ENCODE peak calls at places on chromosomes 12 and 14, in four cellular contexts. D is fibroblast of pulmonary artery, E is foreskin fibroblast, V is neuronal stem cell. U is an unnamed sample.

GRCh38 chr14:38197001-38197760 is 10.5 kb upstream of the SSTR1 start:
- DNase-seq in D (peak; percentile 29), E (peak; percentile 33), V (no peak), U (no peak)

GRCh38 chr14:90717916-90718315 is 98.3 kb downstream of the TTC7B start:
- DNase-seq in D (no peak), E (peak; percentile 54), V (no peak), U (no peak)

GRCh38 chr14:71449316-71450055 is 482.7 kb upstream of the RGS6 start:
- DNase-seq in D (no peak), E (no peak), V (no peak), U (no peak)

GRCh38 chr12:50087995-50088394 is 2.9 kb downstream of the SMARCD1 start:
- DNase-seq in D (peak; percentile 82), E (peak; percentile 85), V (no peak), U (no peak)

GRCh38 chr12:3597526-3598210 is 106.7 kb downstream of the PRMT8 start:
- DNase-seq in D (no peak), E (no peak), V (no peak), U (no peak)

GRCh38 chr12:117836999-117837736 is 131.6 kb downstream of the KSR2 start:
- DNase-seq in D (peak; percentile 75), E (peak; percentile 87), V (peak; percentile 88), U (peak; percentile 58)

GRCh38 chr12:46389130-46389616 is 16.6 kb upstream of the SLC38A2 start:
- DNase-seq in D (peak; percentile 97), E (peak; percentile 96), V (no peak), U (no peak)

GRCh38 chr12:4278582-4278939 is 5.0 kb downstream of the CCND2 start:
- DNase-seq in D (no peak), E (no peak), V (no peak), U (no peak)

DNA sequence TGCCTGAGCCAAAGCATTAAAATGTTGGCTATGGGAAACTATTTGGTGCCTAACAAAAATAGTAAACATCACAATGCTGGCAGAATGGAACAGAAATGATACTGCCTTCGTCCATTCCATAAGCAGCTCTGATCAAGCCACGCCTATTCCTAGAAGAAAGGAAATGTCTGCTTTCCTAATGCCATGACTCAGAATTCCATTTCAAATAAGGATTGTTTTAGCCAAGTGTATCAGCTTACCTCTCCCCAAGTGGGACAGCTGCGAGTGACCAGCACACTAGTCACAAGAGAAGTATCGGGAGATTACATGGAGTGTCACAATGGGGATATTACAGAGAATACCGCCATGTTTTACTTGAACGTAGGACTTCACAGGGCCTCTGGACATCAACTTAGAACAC is 38.7 kb downstream of the GLT8D2 start:
- DNase-seq in D (peak; percentile 93), E (peak; percentile 91), V (no peak), U (no peak)
- H3K4me3 ChIP-seq in D (no peak overlapping the region), E (no peak overlapping the region), V (no peak overlapping the region), U (no peak overlapping the region)

GRCh38 chr14:35403085-35403396 is 1.5 kb downstream of the NFKBIA start:
- DNase-seq in D (peak; percentile 66), E (peak; percentile 34), V (no peak), U (no peak)

GRCh38 chr14:35401853-35402252 is 2.7 kb downstream of the NFKBIA start:
- DNase-seq in D (peak; percentile 60), E (peak; percentile 31), V (no peak), U (no peak)

GRCh38 chr14:35400707-35401421 is 3.7 kb downstream of the NFKBIA start:
- DNase-seq in D (peak; percentile 54), E (no peak), V (no peak), U (no peak)

GRCh38 chr14:35402323-35403084 is 2.0 kb downstream of the NFKBIA start:
- DNase-seq in D (peak; percentile 29), E (peak; percentile 18), V (no peak), U (no peak)

GRCh38 chr14:35401422-35401729 is 3.2 kb downstream of the NFKBIA start:
- DNase-seq in D (no peak), E (no peak), V (no peak), U (no peak)
- H3K4me3 ChIP-seq in D (peak overlapping the region; percentile 97), E (peak overlapping the region; percentile 89), V (no peak overlapping the region), U (no peak overlapping the region)

GRCh38 chr14:76138758-76139723 is 12.7 kb upstream of the GPATCH2L start:
- DNase-seq in D (no peak), E (peak; percentile 14), V (peak; percentile 80), U (no peak)

GRCh38 chr14:76135722-76136121 is 16.0 kb upstream of the GPATCH2L start:
- DNase-seq in D (no peak), E (no peak), V (no peak), U (no peak)

GRCh38 chr14:76136476-76137160 is 15.1 kb upstream of the GPATCH2L start:
- DNase-seq in D (no peak), E (no peak), V (no peak), U (no peak)

GRCh38 chr14:76133103-76133502 is 18.6 kb upstream of the GPATCH2L start:
- DNase-seq in D (peak; percentile 53), E (peak; percentile 65), V (peak; percentile 67), U (no peak)

GRCh38 chr14:76138119-76138757 is 13.5 kb upstream of the GPATCH2L start:
- DNase-seq in D (no peak), E (no peak), V (no peak), U (no peak)
- H3K4me3 ChIP-seq in D (peak overlapping the region; percentile 22), E (no peak overlapping the region), V (peak overlapping the region; percentile 46), U (no peak overlapping the region)

DNA sequence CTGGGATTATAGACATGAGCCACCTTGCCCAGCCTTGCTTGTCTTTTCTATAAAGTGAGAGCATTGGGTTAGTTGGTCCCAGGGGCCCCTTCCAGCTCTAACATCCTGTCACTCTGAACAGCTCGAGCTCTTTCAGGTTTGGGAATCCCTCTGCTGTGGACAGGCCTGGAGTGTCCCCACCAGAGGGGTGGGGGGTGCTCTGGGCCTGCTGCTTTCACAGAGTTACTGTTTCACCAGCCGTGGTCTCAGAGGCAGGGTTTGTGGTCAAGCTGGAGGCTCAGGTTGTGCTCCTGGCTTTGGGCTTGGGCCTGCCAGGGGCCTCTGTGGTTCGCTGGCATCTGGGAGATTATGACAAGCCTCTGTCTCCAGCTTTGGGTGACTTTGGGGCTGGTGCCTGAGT is 59.7 kb downstream of the FBXL14 start:
- DNase-seq in D (no peak), E (no peak), V (no peak), U (no peak)
- H3K4me3 ChIP-seq in D (no peak overlapping the region), E (no peak overlapping the region), V (no peak overlapping the region), U (no peak overlapping the region)

GRCh38 chr12:128803788-128804187 is 20.0 kb downstream of the SLC15A4 start:
- DNase-seq in D (no peak), E (no peak), V (no peak), U (no peak)
- H3K4me3 ChIP-seq in D (no peak overlapping the region), E (no peak overlapping the region), V (no peak overlapping the region), U (no peak overlapping the region)

GRCh38 chr14:94290197-94290596 is 2.9 kb downstream of the SERPINA10 start:
- DNase-seq in D (no peak), E (no peak), V (no peak), U (no peak)

GRCh38 chr14:94284221-94284620 is 8.8 kb downstream of the SERPINA10 start:
- DNase-seq in D (no peak), E (no peak), V (no peak), U (no peak)

GRCh38 chr14:94288610-94289465 is 4.2 kb downstream of the SERPINA10 start:
- DNase-seq in D (no peak), E (no peak), V (no peak), U (no peak)

GRCh38 chr14:94282991-94283723 is 9.9 kb downstream of the SERPINA10 start:
- DNase-seq in D (no peak), E (no peak), V (no peak), U (no peak)

GRCh38 chr14:94285158-94285557 is 7.9 kb downstream of the SERPINA10 start:
- DNase-seq in D (no peak), E (no peak), V (no peak), U (no peak)
- H3K4me3 ChIP-seq in D (no peak overlapping the region), E (no peak overlapping the region), V (no peak overlapping the region), U (no peak overlapping the region)

GRCh38 chr14:98928418-98928817 is 343.6 kb downstream of the BCL11B start:
- DNase-seq in D (no peak), E (no peak), V (no peak), U (no peak)

GRCh38 chr14:98931911-98932310 is 340.1 kb downstream of the BCL11B start:
- DNase-seq in D (no peak), E (no peak), V (no peak), U (no peak)

GRCh38 chr14:98932436-98933325 is 339.3 kb downstream of the BCL11B start:
- DNase-seq in D (no peak), E (no peak), V (no peak), U (no peak)

GRCh38 chr14:98926802-98927201 is 345.2 kb downstream of the BCL11B start:
- DNase-seq in D (no peak), E (no peak), V (no peak), U (no peak)

GRCh38 chr14:98931126-98931525 is 340.9 kb downstream of the BCL11B start:
- DNase-seq in D (no peak), E (no peak), V (no peak), U (no peak)
- H3K4me3 ChIP-seq in D (no peak overlapping the region), E (no peak overlapping the region), V (no peak overlapping the region), U (no peak overlapping the region)

GRCh38 chr14:88985654-88986053 is 161.2 kb downstream of the TTC8 start:
- DNase-seq in D (no peak), E (peak; percentile 41), V (no peak), U (no peak)

GRCh38 chr14:88989911-88990310 is 165.5 kb downstream of the TTC8 start:
- DNase-seq in D (no peak), E (no peak), V (no peak), U (no peak)

GRCh38 chr14:88990856-88991255 is 166.4 kb downstream of the TTC8 start:
- DNase-seq in D (no peak), E (no peak), V (no peak), U (no peak)

GRCh38 chr14:88986146-88986841 is 161.8 kb downstream of the TTC8 start:
- DNase-seq in D (peak; percentile 78), E (peak; percentile 85), V (no peak), U (no peak)

DNA sequence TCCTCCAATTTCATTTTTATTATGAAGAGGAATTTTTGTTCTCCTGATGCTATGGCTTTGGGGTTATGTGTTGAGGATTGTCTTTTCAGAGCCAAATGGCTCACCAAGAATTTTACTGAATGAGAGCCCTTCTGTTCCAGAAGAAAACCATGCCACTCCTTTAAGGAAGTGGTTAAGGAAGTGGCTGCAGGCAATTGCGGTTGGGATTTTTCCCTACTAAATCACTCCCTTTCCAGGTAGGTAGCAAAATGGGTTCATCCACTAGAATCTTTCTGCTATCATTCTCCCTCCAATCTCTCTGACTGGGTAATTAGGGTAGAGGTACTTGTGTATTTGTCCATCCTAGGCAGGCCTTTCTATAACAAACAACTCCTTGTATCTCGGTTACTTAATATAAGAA is 163.1 kb downstream of the TTC8 start:
- DNase-seq in D (no peak), E (no peak), V (no peak), U (no peak)
- H3K4me3 ChIP-seq in D (no peak overlapping the region), E (no peak overlapping the region), V (no peak overlapping the region), U (no peak overlapping the region)

DNA sequence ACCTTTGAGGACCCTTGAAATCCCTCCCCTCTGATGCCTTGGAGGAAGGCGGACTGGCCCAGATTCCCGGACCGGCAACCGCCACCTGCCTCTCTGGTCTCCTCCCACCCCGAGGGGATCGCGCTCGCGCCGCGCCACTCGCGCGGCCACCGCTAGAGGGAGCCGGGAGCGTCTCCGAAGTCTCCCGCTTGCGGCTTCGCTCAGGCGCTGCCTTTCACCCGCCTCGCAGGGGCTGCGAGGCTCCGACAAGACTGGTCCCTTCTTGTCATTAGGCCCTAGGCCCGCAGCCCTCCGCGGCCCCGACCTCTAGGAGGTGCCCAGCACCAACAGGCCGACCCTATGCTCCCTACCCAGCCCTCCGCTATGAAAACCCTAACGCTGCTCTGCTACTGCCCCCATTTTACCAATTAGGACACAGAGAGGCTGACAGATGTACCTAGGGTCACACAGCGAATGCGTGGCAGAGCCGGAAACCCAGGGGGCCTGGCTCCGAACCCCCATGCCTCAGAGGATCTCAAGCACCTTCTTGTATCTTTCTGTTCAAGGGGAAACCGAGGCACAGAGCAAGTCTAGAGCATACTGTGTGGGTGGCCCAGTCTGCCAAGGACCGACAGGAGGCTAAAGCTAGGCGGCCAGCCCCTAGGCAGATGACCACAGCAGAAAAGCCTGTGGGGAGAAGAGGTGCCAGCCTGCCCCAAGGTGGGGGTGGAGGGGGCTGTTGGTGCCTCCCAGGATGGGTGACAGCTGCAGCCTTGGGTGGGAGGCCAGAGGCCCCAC is 21.4 kb upstream of the VSX2 start:
- DNase-seq in D (peak; percentile 66), E (peak; percentile 84), V (peak; percentile 71), U (peak; percentile 90)
- H3K4me3 ChIP-seq in D (no peak overlapping the region), E (peak overlapping the region; percentile 35), V (peak overlapping the region; percentile 13), U (peak overlapping the region; percentile 6)

U was measured in HAP-1.